ENCODE peak calls at places on chromosomes 16 and 17, in four cellular contexts. One of them, this sample, is unnamed. For H3K9me3, the result is how much of the 10 kb centered on the place peaks cover.

GRCh38 chr17:73546770-73547345 is 97.4 kb downstream of the SDK2 start:
- DNase-seq in heart right ventricle: no peak
- DNase-seq in sigmoid colon: no peak
- DNase-seq in cardiac muscle cell: peak
- DNase-seq in this sample: no peak

GRCh38 chr16:88686439-88687253 is at the start of gene SNAI3:
- DNase-seq in sigmoid colon: no peak
- DNase-seq in heart right ventricle: peak
- DNase-seq in cardiac muscle cell: peak
- DNase-seq in this sample: peak

GRCh38 chr17:2366747-2367494 is 29.6 kb downstream of the SGSM2 start:
- DNase-seq in sigmoid colon: no peak
- DNase-seq in cardiac muscle cell: peak
- DNase-seq in heart right ventricle: no peak
- DNase-seq in this sample: no peak

GRCh38 chr17:7711356-7711755 is 6.2 kb upstream of the DNAH2 start:
- DNase-seq in sigmoid colon: no peak
- DNase-seq in heart right ventricle: no peak
- DNase-seq in cardiac muscle cell: no peak
- DNase-seq in this sample: no peak

GRCh38 chr17:3988297-3989120 is 24.3 kb upstream of the ATP2A3 start:
- DNase-seq in cardiac muscle cell: peak
- DNase-seq in sigmoid colon: no peak
- DNase-seq in heart right ventricle: no peak
- DNase-seq in this sample: no peak

GRCh38 chr17:3667366-3668278 is 756 bp downstream of the TAX1BP3 start:
- DNase-seq in sigmoid colon: peak
- DNase-seq in cardiac muscle cell: peak
- DNase-seq in heart right ventricle: peak
- DNase-seq in this sample: peak

GRCh38 chr16:89657442-89658220 is at the start of the genes CHMP1A and SPATA33:
- DNase-seq in heart right ventricle: peak
- DNase-seq in sigmoid colon: peak
- DNase-seq in cardiac muscle cell: peak
- DNase-seq in this sample: peak

GRCh38 chr16:27739606-27740357 is 189.8 kb downstream of the KATNIP start:
- DNase-seq in sigmoid colon: no peak
- DNase-seq in heart right ventricle: no peak
- DNase-seq in cardiac muscle cell: no peak
- DNase-seq in this sample: no peak

GRCh38 chr16:27364493-27365141 is 37.4 kb upstream of the IL21R start:
- DNase-seq in heart right ventricle: no peak
- DNase-seq in sigmoid colon: no peak
- DNase-seq in cardiac muscle cell: no peak
- DNase-seq in this sample: no peak

GRCh38 chr17:4721203-4722135 is 9.8 kb upstream of the MED11 start:
- DNase-seq in heart right ventricle: no peak
- DNase-seq in cardiac muscle cell: peak
- DNase-seq in sigmoid colon: no peak
- DNase-seq in this sample: no peak

GRCh38 chr17:5769936-5770335 is 185.6 kb upstream of the NLRP1 start:
- DNase-seq in sigmoid colon: no peak
- DNase-seq in cardiac muscle cell: no peak
- DNase-seq in heart right ventricle: no peak
- DNase-seq in this sample: no peak

GRCh38 chr17:59105852-59106462 is 723 bp downstream of the TRIM37 start:
- DNase-seq in heart right ventricle: peak
- DNase-seq in sigmoid colon: peak
- DNase-seq in cardiac muscle cell: peak
- DNase-seq in this sample: peak

GRCh38 chr17:64155751-64156544 is 26.0 kb upstream of the ERN1 start:
- DNase-seq in sigmoid colon: peak
- DNase-seq in heart right ventricle: peak
- DNase-seq in cardiac muscle cell: peak
- DNase-seq in this sample: peak

GRCh38 chr16:87129771-87130170 is 187.4 kb downstream of the C16orf95 start:
- DNase-seq in heart right ventricle: no peak
- DNase-seq in sigmoid colon: peak
- DNase-seq in cardiac muscle cell: peak
- DNase-seq in this sample: no peak

GRCh38 chr16:67668495-67669157 is 2.0 kb downstream of the C16orf86 start:
- DNase-seq in sigmoid colon: no peak
- DNase-seq in cardiac muscle cell: no peak
- DNase-seq in heart right ventricle: no peak
- DNase-seq in this sample: no peak

GRCh38 chr17:1474402-1475189 is 17.9 kb downstream of the MYO1C start:
- DNase-seq in sigmoid colon: no peak
- DNase-seq in cardiac muscle cell: no peak
- DNase-seq in heart right ventricle: no peak
- DNase-seq in this sample: no peak

GRCh38 chr16:54400261-54400660 is 113.7 kb upstream of the IRX3 start:
- DNase-seq in heart right ventricle: no peak
- DNase-seq in sigmoid colon: no peak
- DNase-seq in cardiac muscle cell: no peak
- DNase-seq in this sample: no peak

GRCh38 chr17:79940381-79941087 is 95.1 kb downstream of the TBC1D16 start:
- DNase-seq in heart right ventricle: no peak
- DNase-seq in cardiac muscle cell: no peak
- DNase-seq in sigmoid colon: peak
- DNase-seq in this sample: peak

GRCh38 chr16:19458722-19459379 is 41.2 kb downstream of the TMC5 start:
- DNase-seq in heart right ventricle: no peak
- DNase-seq in sigmoid colon: no peak
- DNase-seq in cardiac muscle cell: no peak
- DNase-seq in this sample: no peak

GRCh38 chr16:57519796-57520360 is 16.5 kb downstream of the CCDC102A start:
- DNase-seq in sigmoid colon: peak
- DNase-seq in heart right ventricle: peak
- DNase-seq in cardiac muscle cell: peak
- DNase-seq in this sample: peak

GRCh38 chr16:19840524-19841110 is 44.0 kb downstream of the GPRC5B start:
- DNase-seq in sigmoid colon: no peak
- DNase-seq in cardiac muscle cell: no peak
- DNase-seq in heart right ventricle: peak
- DNase-seq in this sample: peak

GRCh38 chr16:66070140-66070887 is 296.2 kb upstream of the CDH5 start:
- DNase-seq in heart right ventricle: peak
- DNase-seq in sigmoid colon: peak
- DNase-seq in cardiac muscle cell: peak
- DNase-seq in this sample: peak

GRCh38 chr17:73232587-73233373 is 28.9 kb downstream of the CPSF4L start:
- DNase-seq in heart right ventricle: no peak
- DNase-seq in sigmoid colon: peak
- DNase-seq in cardiac muscle cell: peak
- DNase-seq in this sample: peak

GRCh38 chr16:11006666-11007065 is 62.3 kb downstream of the CLEC16A start:
- DNase-seq in heart right ventricle: no peak
- DNase-seq in sigmoid colon: no peak
- DNase-seq in cardiac muscle cell: no peak
- DNase-seq in this sample: no peak

GRCh38 chr17:80605326-80606066 is 60.9 kb downstream of the RPTOR start:
- DNase-seq in heart right ventricle: no peak
- DNase-seq in sigmoid colon: no peak
- DNase-seq in cardiac muscle cell: peak
- DNase-seq in this sample: no peak

GRCh38 chr16:70736454-70737376 is 50.9 kb upstream of the MTSS2 start:
- DNase-seq in heart right ventricle: no peak
- DNase-seq in cardiac muscle cell: no peak
- DNase-seq in sigmoid colon: no peak
- DNase-seq in this sample: no peak

GRCh38 chr17:11274106-11274505 is 33.1 kb downstream of the SHISA6 start:
- DNase-seq in sigmoid colon: no peak
- DNase-seq in heart right ventricle: no peak
- DNase-seq in cardiac muscle cell: no peak
- DNase-seq in this sample: no peak

GRCh38 chr17:11273596-11273995 is 32.6 kb downstream of the SHISA6 start:
- DNase-seq in cardiac muscle cell: no peak
- DNase-seq in sigmoid colon: no peak
- DNase-seq in heart right ventricle: no peak
- DNase-seq in this sample: no peak

GRCh38 chr17:11268176-11268575 is 27.2 kb downstream of the SHISA6 start:
- DNase-seq in sigmoid colon: no peak
- DNase-seq in heart right ventricle: no peak
- DNase-seq in cardiac muscle cell: no peak
- DNase-seq in this sample: no peak

GRCh38 chr17:11269210-11269609 is 28.2 kb downstream of the SHISA6 start:
- DNase-seq in heart right ventricle: no peak
- DNase-seq in cardiac muscle cell: no peak
- DNase-seq in sigmoid colon: no peak
- DNase-seq in this sample: no peak

DNA sequence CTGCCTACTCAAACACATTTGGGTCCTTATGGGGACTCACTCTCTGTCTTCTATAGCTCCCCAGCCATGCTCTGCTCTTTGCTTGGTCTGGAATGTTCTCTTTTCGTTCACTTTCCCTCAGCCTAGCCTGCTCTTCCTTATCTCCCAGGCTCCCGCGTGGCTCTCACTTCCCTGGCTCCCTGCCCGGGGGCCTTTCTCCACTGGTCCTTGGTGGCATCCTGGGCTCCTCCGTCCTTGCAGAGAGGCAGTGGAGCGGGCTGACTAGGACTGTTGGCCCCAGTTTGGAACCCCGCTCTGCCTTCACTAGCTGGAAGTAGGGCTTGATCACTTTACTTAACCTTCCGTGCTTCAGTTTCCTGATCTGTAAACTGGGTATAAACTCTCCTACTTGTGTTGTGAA is 31.2 kb downstream of the SHISA6 start:
- DNase-seq in cardiac muscle cell: no peak
- DNase-seq in sigmoid colon: no peak
- DNase-seq in heart right ventricle: no peak
- DNase-seq in this sample: no peak
- H3K9me3 ChIP-seq in cardiac muscle cell: under half
- H3K9me3 ChIP-seq in sigmoid colon: under half
- H3K9me3 ChIP-seq in heart right ventricle: under half
- H3K9me3 ChIP-seq in this sample: under half

GRCh38 chr17:18245038-18245776 is 13.3 kb downstream of the FLII start:
- DNase-seq in cardiac muscle cell: no peak
- DNase-seq in heart right ventricle: no peak
- DNase-seq in sigmoid colon: no peak
- DNase-seq in this sample: no peak
- TF ChIP-seq CTCF in cardiac muscle cell: no peak
- TF ChIP-seq CTCF in heart right ventricle: no peak
- TF ChIP-seq CTCF in sigmoid colon: no peak
- TF ChIP-seq CTCF in this sample: no peak

GRCh38 chr16:83935858-83936255 is 17.2 kb upstream of the OSGIN1 start:
- DNase-seq in cardiac muscle cell: no peak
- DNase-seq in sigmoid colon: no peak
- DNase-seq in heart right ventricle: no peak
- DNase-seq in this sample: no peak
- H3K9me3 ChIP-seq in cardiac muscle cell: under half
- H3K9me3 ChIP-seq in sigmoid colon: under half
- H3K9me3 ChIP-seq in heart right ventricle: under half
- H3K9me3 ChIP-seq in this sample: under half

DNA sequence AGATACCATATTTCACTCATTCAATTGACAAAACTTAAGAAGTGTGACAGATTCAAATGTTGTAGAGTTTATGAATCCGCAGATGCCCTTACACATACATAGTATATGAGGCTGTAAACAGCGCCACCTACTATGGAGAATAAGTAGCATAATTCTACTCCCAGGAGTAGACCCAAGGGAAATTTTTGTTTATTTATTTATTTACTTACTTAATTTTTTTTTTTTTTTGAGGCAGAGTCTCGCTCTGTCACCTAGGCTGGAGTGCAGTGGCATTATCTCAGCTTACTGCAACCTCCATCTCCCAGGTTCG is 35.5 kb downstream of the GAN start:
- DNase-seq in sigmoid colon: no peak
- DNase-seq in heart right ventricle: no peak
- DNase-seq in cardiac muscle cell: peak
- DNase-seq in this sample: no peak
- TF ChIP-seq CTCF in sigmoid colon: no peak
- TF ChIP-seq CTCF in heart right ventricle: no peak
- TF ChIP-seq CTCF in cardiac muscle cell: peak
- TF ChIP-seq CTCF in this sample: no peak

GRCh38 chr17:61440697-61441096 is 11.5 kb upstream of the TBX4 start:
- DNase-seq in sigmoid colon: no peak
- DNase-seq in heart right ventricle: no peak
- DNase-seq in cardiac muscle cell: no peak
- DNase-seq in this sample: no peak

GRCh38 chr17:61443475-61443882 is 8.7 kb upstream of the TBX4 start:
- DNase-seq in sigmoid colon: no peak
- DNase-seq in cardiac muscle cell: no peak
- DNase-seq in heart right ventricle: no peak
- DNase-seq in this sample: peak

GRCh38 chr17:61442878-61443474 is 9.2 kb upstream of the TBX4 start:
- DNase-seq in sigmoid colon: no peak
- DNase-seq in heart right ventricle: no peak
- DNase-seq in cardiac muscle cell: no peak
- DNase-seq in this sample: no peak

GRCh38 chr17:61444075-61444474 is 8.1 kb upstream of the TBX4 start:
- DNase-seq in heart right ventricle: no peak
- DNase-seq in sigmoid colon: no peak
- DNase-seq in cardiac muscle cell: no peak
- DNase-seq in this sample: no peak

DNA sequence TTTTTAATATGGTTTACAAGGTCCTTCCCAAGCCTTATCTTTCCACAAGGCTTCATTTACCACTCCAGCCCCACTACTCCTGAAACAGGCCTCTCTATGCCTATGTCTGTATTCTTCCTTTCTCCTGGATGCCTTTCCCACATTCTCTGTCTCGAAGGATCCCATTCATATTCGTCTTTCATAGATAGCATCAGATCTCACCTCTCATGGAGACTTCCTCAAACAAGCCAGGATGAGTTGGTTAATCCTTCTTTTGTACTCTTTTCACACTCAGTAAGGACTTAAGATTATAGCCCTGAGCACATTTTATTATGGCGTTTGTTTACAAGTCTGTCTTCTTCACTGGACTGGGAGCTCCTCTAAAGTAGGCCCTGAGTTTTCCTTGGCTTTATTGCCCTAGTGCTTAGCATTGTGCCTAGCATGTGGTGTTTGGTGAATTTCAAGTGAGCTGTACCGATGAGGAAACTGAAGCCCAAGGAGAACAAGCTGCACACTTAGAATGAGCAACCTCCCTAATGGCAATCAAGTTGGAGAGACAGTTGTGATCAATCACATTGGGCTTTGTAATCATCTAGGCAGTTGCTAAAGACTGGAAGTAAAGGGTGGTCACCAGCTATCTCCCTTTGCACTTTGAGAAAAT is 10.0 kb upstream of the TBX4 start:
- DNase-seq in cardiac muscle cell: no peak
- DNase-seq in heart right ventricle: no peak
- DNase-seq in sigmoid colon: no peak
- DNase-seq in this sample: no peak
- H3K9me3 ChIP-seq in cardiac muscle cell: under half
- H3K9me3 ChIP-seq in heart right ventricle: under half
- H3K9me3 ChIP-seq in sigmoid colon: under half
- H3K9me3 ChIP-seq in this sample: under half

This sample was measured in psoas muscle.